ENCODE peak calls at places on chromosomes 2 and 18, in four cellular contexts. F is stimulated activated CD4-positive, alpha-beta T cell treated with anti-CD3 and anti-CD28 coated beads, Interleukin-4, amount 100 ng/mL, for 1 hour; U is NT2/D1; E is NCI-H187. L is an unnamed sample.

GRCh38 chr2:105609756-105610397 is 134.8 kb upstream of the NCK2 start:
- DNase-seq in F (no peak), E (no peak), U (no peak), L (no peak)

GRCh38 chr2:8636691-8637636 is 44.9 kb upstream of the ID2 start:
- DNase-seq in U (no peak), E (no peak), F (no peak), L (peak)

GRCh38 chr2:119195001-119195400 is 28.6 kb upstream of the STEAP3 start:
- DNase-seq in F (no peak), E (no peak), U (no peak), L (no peak)

GRCh38 chr2:240199133-240199870 is 58.8 kb upstream of the OTOS start:
- DNase-seq in E (no peak), U (no peak), F (no peak), L (no peak)

GRCh38 chr2:672606-672905 is 4.7 kb downstream of the TMEM18 start:
- DNase-seq in U (no peak), E (no peak), F (no peak), L (no peak)

GRCh38 chr2:120856421-120856862 is 120.8 kb downstream of the GLI2 start:
- DNase-seq in U (peak), E (no peak), F (no peak), L (no peak)

GRCh38 chr2:239227661-239228371 is 173.0 kb downstream of the HDAC4 start:
- DNase-seq in E (peak), U (no peak), F (no peak), L (no peak)

GRCh38 chr2:10989782-10990181 is 78.0 kb downstream of the KCNF1 start:
- DNase-seq in E (no peak), F (no peak), U (no peak), L (no peak)

GRCh38 chr18:46497129-46497528 is 159.9 kb downstream of the LOXHD1 start:
- DNase-seq in U (peak), E (no peak), F (peak), L (peak)

GRCh38 chr2:40606862-40607261 is 155.0 kb upstream of the SLC8A1 start:
- DNase-seq in F (no peak), U (no peak), E (no peak), L (no peak)

GRCh38 chr2:241777167-241777685 is 604 bp downstream of the GAL3ST2 start:
- DNase-seq in F (no peak), E (no peak), U (no peak), L (no peak)

GRCh38 chr18:332721-333513 is 65.1 kb upstream of the THOC1 start:
- DNase-seq in F (no peak), E (no peak), U (no peak), L (no peak)

GRCh38 chr2:119679526-119679837 is 481 bp downstream of the TMEM177 start:
- DNase-seq in F (no peak), U (no peak), E (no peak), L (no peak)